ENCODE peak calls at places on chromosomes 3 and 15, in six cellular contexts. One of them, this sample, is unnamed. For H3K9me3, the result is how much of the 10 kb centered on the place peaks cover.

GRCh38 chr3:128247841-128248240 is 94.6 kb downstream of the EEFSEC start:
- DNase-seq in CD8-positive, alpha-beta memory T cell: no peak
- DNase-seq in A549: no peak
- DNase-seq in Karpas-422: no peak
- DNase-seq in aorta: no peak
- DNase-seq in OCI-LY7: no peak
- DNase-seq in this sample: no peak

GRCh38 chr3:96017556-96017955 is 796.8 kb upstream of the EPHA6 start:
- DNase-seq in CD8-positive, alpha-beta memory T cell: no peak
- DNase-seq in A549: no peak
- DNase-seq in Karpas-422: no peak
- DNase-seq in aorta: no peak
- DNase-seq in OCI-LY7: no peak
- DNase-seq in this sample: no peak

GRCh38 chr3:195825191-195825588 is 13.5 kb upstream of the MUC4 start:
- DNase-seq in CD8-positive, alpha-beta memory T cell: no peak
- DNase-seq in A549: no peak
- DNase-seq in Karpas-422: no peak
- DNase-seq in aorta: no peak
- DNase-seq in OCI-LY7: no peak
- DNase-seq in this sample: no peak

GRCh38 chr3:38580450-38581382 is 68.8 kb downstream of the SCN5A start:
- DNase-seq in CD8-positive, alpha-beta memory T cell: no peak
- DNase-seq in A549: no peak
- DNase-seq in Karpas-422: no peak
- DNase-seq in aorta: no peak
- DNase-seq in OCI-LY7: no peak
- DNase-seq in this sample: no peak

GRCh38 chr15:26739791-26740190 is 33.1 kb downstream of the GABRB3 start:
- DNase-seq in CD8-positive, alpha-beta memory T cell: no peak
- DNase-seq in A549: no peak
- DNase-seq in Karpas-422: no peak
- DNase-seq in aorta: no peak
- DNase-seq in OCI-LY7: no peak
- DNase-seq in this sample: no peak

GRCh38 chr3:114331007-114331406 is 37.2 kb downstream of the TIGIT start:
- DNase-seq in CD8-positive, alpha-beta memory T cell: no peak
- DNase-seq in A549: no peak
- DNase-seq in Karpas-422: no peak
- DNase-seq in aorta: no peak
- DNase-seq in OCI-LY7: no peak
- DNase-seq in this sample: no peak

GRCh38 chr3:8554725-8555621 is 53.4 kb downstream of the LMCD1 start:
- DNase-seq in CD8-positive, alpha-beta memory T cell: no peak
- DNase-seq in A549: no peak
- DNase-seq in Karpas-422: no peak
- DNase-seq in aorta: peak
- DNase-seq in OCI-LY7: no peak
- DNase-seq in this sample: no peak

GRCh38 chr15:45319472-45320214 is 58.7 kb downstream of the GATM start:
- DNase-seq in CD8-positive, alpha-beta memory T cell: no peak
- DNase-seq in A549: no peak
- DNase-seq in Karpas-422: no peak
- DNase-seq in aorta: no peak
- DNase-seq in OCI-LY7: no peak
- DNase-seq in this sample: no peak

GRCh38 chr15:54120949-54121463 is 142.8 kb downstream of the UNC13C start:
- DNase-seq in CD8-positive, alpha-beta memory T cell: no peak
- DNase-seq in A549: no peak
- DNase-seq in Karpas-422: no peak
- DNase-seq in aorta: no peak
- DNase-seq in OCI-LY7: no peak
- DNase-seq in this sample: no peak

GRCh38 chr15:59522988-59523461 is 85.0 kb downstream of the FAM81A start:
- DNase-seq in CD8-positive, alpha-beta memory T cell: peak
- DNase-seq in A549: no peak
- DNase-seq in Karpas-422: no peak
- DNase-seq in aorta: no peak
- DNase-seq in OCI-LY7: peak
- DNase-seq in this sample: no peak

GRCh38 chr15:41848595-41848994 is 9.9 kb downstream of the PLA2G4B start:
- DNase-seq in CD8-positive, alpha-beta memory T cell: no peak
- DNase-seq in A549: no peak
- DNase-seq in Karpas-422: no peak
- DNase-seq in aorta: no peak
- DNase-seq in OCI-LY7: no peak
- DNase-seq in this sample: no peak

GRCh38 chr3:172107403-172107802 is 68.0 kb downstream of the FNDC3B start:
- DNase-seq in CD8-positive, alpha-beta memory T cell: peak
- DNase-seq in A549: no peak
- DNase-seq in Karpas-422: no peak
- DNase-seq in aorta: no peak
- DNase-seq in OCI-LY7: peak
- DNase-seq in this sample: no peak

GRCh38 chr3:8980756-8981257 is 17.5 kb upstream of the RAD18 start:
- DNase-seq in CD8-positive, alpha-beta memory T cell: no peak
- DNase-seq in A549: no peak
- DNase-seq in Karpas-422: no peak
- DNase-seq in aorta: no peak
- DNase-seq in OCI-LY7: no peak
- DNase-seq in this sample: no peak

GRCh38 chr3:62372621-62373041 is 719 bp downstream of the FEZF2 start:
- DNase-seq in CD8-positive, alpha-beta memory T cell: no peak
- DNase-seq in A549: no peak
- DNase-seq in Karpas-422: no peak
- DNase-seq in aorta: no peak
- DNase-seq in OCI-LY7: no peak
- DNase-seq in this sample: no peak

GRCh38 chr3:94066829-94067470 is 4.1 kb downstream of the NSUN3 start:
- DNase-seq in CD8-positive, alpha-beta memory T cell: no peak
- DNase-seq in A549: no peak
- DNase-seq in Karpas-422: no peak
- DNase-seq in aorta: no peak
- DNase-seq in OCI-LY7: no peak
- DNase-seq in this sample: no peak

GRCh38 chr15:27894645-27895044 is 204.5 kb downstream of the OCA2 start:
- DNase-seq in CD8-positive, alpha-beta memory T cell: no peak
- DNase-seq in A549: no peak
- DNase-seq in Karpas-422: no peak
- DNase-seq in aorta: no peak
- DNase-seq in OCI-LY7: no peak
- DNase-seq in this sample: no peak

GRCh38 chr15:27885226-27885625 is 213.9 kb downstream of the OCA2 start:
- DNase-seq in CD8-positive, alpha-beta memory T cell: no peak
- DNase-seq in A549: no peak
- DNase-seq in Karpas-422: no peak
- DNase-seq in aorta: no peak
- DNase-seq in OCI-LY7: no peak
- DNase-seq in this sample: no peak

GRCh38 chr15:27884726-27885125 is 214.4 kb downstream of the OCA2 start:
- DNase-seq in CD8-positive, alpha-beta memory T cell: no peak
- DNase-seq in A549: no peak
- DNase-seq in Karpas-422: no peak
- DNase-seq in aorta: no peak
- DNase-seq in OCI-LY7: no peak
- DNase-seq in this sample: no peak

GRCh38 chr15:27889258-27889657 is 209.9 kb downstream of the OCA2 start:
- DNase-seq in CD8-positive, alpha-beta memory T cell: no peak
- DNase-seq in A549: no peak
- DNase-seq in Karpas-422: no peak
- DNase-seq in aorta: no peak
- DNase-seq in OCI-LY7: no peak
- DNase-seq in this sample: no peak
- H3K9me3 ChIP-seq in CD8-positive, alpha-beta memory T cell: under half
- H3K9me3 ChIP-seq in A549: under half
- H3K9me3 ChIP-seq in Karpas-422: under half
- H3K9me3 ChIP-seq in aorta: under half
- H3K9me3 ChIP-seq in OCI-LY7: under half
- H3K9me3 ChIP-seq in this sample: under half

DNA sequence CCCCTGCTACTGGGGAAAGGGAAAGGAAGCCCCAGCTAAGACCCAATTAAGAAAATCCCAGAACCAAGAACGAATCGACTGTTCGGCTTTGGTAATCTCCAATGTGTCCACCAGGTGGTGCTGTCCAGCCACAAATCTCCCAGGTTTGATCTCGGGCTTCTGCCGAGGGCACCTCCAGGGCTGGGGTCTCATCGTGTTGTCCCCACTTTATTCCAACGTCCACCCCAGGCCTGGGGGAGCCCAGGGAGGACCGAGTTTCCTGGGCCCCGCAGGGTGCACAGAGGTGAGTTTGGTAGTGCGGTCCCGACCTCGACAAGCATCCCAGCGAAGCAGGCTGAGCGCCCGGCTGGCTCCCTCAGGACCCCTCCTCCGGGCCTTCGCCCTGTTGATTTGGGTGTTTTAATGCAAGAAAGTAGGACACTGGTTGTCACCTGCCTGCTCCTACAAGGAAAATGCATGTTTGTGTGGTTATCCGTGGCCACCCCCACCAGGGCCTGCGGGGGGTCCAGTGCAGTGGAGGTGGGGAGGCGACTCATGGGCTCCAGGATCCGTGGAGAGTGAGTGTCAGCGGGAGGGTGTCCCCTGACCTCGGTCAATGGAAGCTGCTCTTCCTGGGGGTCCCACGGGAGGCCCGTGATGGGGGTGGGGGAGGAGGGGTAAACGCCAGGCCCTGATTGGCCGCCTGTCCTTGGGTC is 185.0 kb downstream of the GOLGA6L6 start:
- DNase-seq in CD8-positive, alpha-beta memory T cell: peak
- DNase-seq in A549: peak
- DNase-seq in Karpas-422: peak
- DNase-seq in aorta: peak
- DNase-seq in OCI-LY7: peak
- DNase-seq in this sample: peak
- H3K9me3 ChIP-seq in CD8-positive, alpha-beta memory T cell: under half
- H3K9me3 ChIP-seq in A549: under half
- H3K9me3 ChIP-seq in Karpas-422: under half
- H3K9me3 ChIP-seq in aorta: under half
- H3K9me3 ChIP-seq in OCI-LY7: under half
- H3K9me3 ChIP-seq in this sample: under half

GRCh38 chr3:110971010-110971585 is 100.5 kb upstream of the NECTIN3 start:
- DNase-seq in CD8-positive, alpha-beta memory T cell: no peak
- DNase-seq in A549: no peak
- DNase-seq in Karpas-422: no peak
- DNase-seq in aorta: no peak
- DNase-seq in OCI-LY7: no peak
- DNase-seq in this sample: no peak

GRCh38 chr3:110969229-110970211 is 102.1 kb upstream of the NECTIN3 start:
- DNase-seq in CD8-positive, alpha-beta memory T cell: no peak
- DNase-seq in A549: no peak
- DNase-seq in Karpas-422: no peak
- DNase-seq in aorta: no peak
- DNase-seq in OCI-LY7: no peak
- DNase-seq in this sample: no peak

GRCh38 chr3:110965976-110966375 is 105.6 kb upstream of the NECTIN3 start:
- DNase-seq in CD8-positive, alpha-beta memory T cell: no peak
- DNase-seq in A549: no peak
- DNase-seq in Karpas-422: no peak
- DNase-seq in aorta: no peak
- DNase-seq in OCI-LY7: no peak
- DNase-seq in this sample: no peak

GRCh38 chr3:110966966-110967663 is 104.5 kb upstream of the NECTIN3 start:
- DNase-seq in CD8-positive, alpha-beta memory T cell: no peak
- DNase-seq in A549: no peak
- DNase-seq in Karpas-422: no peak
- DNase-seq in aorta: no peak
- DNase-seq in OCI-LY7: no peak
- DNase-seq in this sample: no peak

DNA sequence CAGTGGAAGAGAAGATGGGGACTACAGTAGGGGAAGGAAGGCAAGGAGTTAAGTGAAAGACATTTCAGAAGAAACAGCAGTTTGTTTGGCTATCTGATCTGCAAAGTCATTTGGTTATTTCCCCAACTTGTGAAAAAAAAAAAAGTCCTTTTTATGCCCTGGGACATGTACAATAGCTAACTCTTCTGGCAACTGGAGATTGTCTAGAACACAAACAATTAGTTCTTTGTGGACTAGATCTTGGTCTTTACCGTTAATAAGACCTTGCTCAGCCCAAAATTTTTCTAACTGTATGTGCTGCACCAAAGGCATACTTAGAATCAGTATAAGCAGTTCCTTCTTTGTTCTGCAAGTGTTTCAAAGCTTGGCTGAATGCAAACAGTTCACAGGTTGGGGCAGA is 103.5 kb upstream of the NECTIN3 start:
- DNase-seq in CD8-positive, alpha-beta memory T cell: no peak
- DNase-seq in A549: no peak
- DNase-seq in Karpas-422: no peak
- DNase-seq in aorta: no peak
- DNase-seq in OCI-LY7: no peak
- DNase-seq in this sample: no peak
- H3K9me3 ChIP-seq in CD8-positive, alpha-beta memory T cell: under half
- H3K9me3 ChIP-seq in A549: under half
- H3K9me3 ChIP-seq in Karpas-422: under half
- H3K9me3 ChIP-seq in aorta: under half
- H3K9me3 ChIP-seq in OCI-LY7: under half
- H3K9me3 ChIP-seq in this sample: under half

DNA sequence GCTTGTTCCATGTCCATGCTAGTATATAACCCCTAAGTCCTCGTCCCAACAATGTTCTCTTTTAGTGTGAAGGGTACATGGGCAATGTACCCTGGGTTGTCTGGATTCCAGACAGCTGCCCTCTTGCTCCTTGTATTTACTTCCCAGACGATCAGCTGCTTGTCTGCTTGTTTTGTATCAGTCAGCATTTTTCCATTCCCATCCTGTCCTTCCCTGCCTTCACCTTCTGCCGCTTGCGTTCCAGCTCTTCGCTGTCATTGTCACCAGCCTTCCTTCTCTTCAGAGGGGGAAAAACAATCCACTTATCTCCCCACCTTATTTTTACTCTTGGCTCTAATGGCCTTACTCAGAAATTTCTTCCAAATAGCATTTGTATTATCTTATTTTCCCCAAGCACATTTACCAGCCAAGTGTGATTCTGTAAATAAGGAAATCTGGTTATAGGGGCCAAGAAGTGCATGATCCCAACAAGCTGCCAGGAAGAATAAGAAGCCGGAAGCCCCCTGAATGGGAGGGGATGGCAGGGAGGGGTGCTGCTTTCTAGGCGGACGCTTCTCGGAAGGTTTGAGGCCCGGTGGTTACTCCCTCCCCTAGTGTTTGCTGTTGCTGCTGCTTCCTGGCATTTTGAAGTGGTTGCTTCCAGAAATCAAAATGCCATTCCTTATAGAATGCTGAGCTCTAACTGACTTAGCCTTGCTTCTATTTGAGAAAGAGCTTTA is 497.6 kb downstream of the NTRK3 start:
- DNase-seq in CD8-positive, alpha-beta memory T cell: no peak
- DNase-seq in A549: no peak
- DNase-seq in Karpas-422: no peak
- DNase-seq in aorta: no peak
- DNase-seq in OCI-LY7: no peak
- DNase-seq in this sample: no peak
- H3K9me3 ChIP-seq in CD8-positive, alpha-beta memory T cell: under half
- H3K9me3 ChIP-seq in A549: under half
- H3K9me3 ChIP-seq in Karpas-422: under half
- H3K9me3 ChIP-seq in aorta: under half
- H3K9me3 ChIP-seq in OCI-LY7: under half
- H3K9me3 ChIP-seq in this sample: under half

GRCh38 chr3:84487296-84487695 is 471.5 kb upstream of the CADM2 start:
- DNase-seq in CD8-positive, alpha-beta memory T cell: no peak
- DNase-seq in A549: no peak
- DNase-seq in Karpas-422: no peak
- DNase-seq in aorta: no peak
- DNase-seq in OCI-LY7: no peak
- DNase-seq in this sample: no peak
- H3K9me3 ChIP-seq in CD8-positive, alpha-beta memory T cell: under half
- H3K9me3 ChIP-seq in A549: under half
- H3K9me3 ChIP-seq in Karpas-422: under half
- H3K9me3 ChIP-seq in aorta: under half
- H3K9me3 ChIP-seq in OCI-LY7: under half
- H3K9me3 ChIP-seq in this sample: under half

This sample was measured in T-helper 17 cell.